ENCODE peak calls at places on chromosome 21, in seven cellular contexts. H is GM12865, Z is HFF-Myc, D is IMR-90, B is right lobe of liver, W is NB4, E is endodermal cell. K is an unnamed sample.

GRCh38 chr21:38805282-38806152 is at the start of gene ETS2:
- DNase-seq in H (peak), Z (peak), D (peak), B (peak), W (peak), E (peak), K (peak)

GRCh38 chr21:14766241-14766640 is 220.1 kb upstream of the SAMSN1 start:
- DNase-seq in H (no peak), Z (no peak), D (no peak), B (no peak), W (no peak), E (peak), K (no peak)

GRCh38 chr21:20276954-20277353 is 721.3 kb upstream of the NCAM2 start:
- DNase-seq in H (no peak), Z (no peak), D (no peak), B (no peak), W (no peak), E (no peak), K (no peak)

GRCh38 chr21:43307677-43308070 is 119.3 kb downstream of the SIK1 start:
- DNase-seq in H (peak), Z (no peak), D (no peak), B (peak), W (no peak), E (no peak), K (no peak)

GRCh38 chr21:38181101-38181500 is 75.7 kb upstream of the KCNJ15 start:
- DNase-seq in H (no peak), Z (peak), D (no peak), B (no peak), W (no peak), E (no peak), K (no peak)

GRCh38 chr21:33492571-33492970 is 1.1 kb upstream of the DNAJC28 start:
- DNase-seq in H (no peak), Z (no peak), D (peak), B (no peak), W (peak), E (no peak), K (no peak)

GRCh38 chr21:43917515-43918384 is 52.7 kb downstream of the AGPAT3 start:
- DNase-seq in H (peak), Z (no peak), D (no peak), B (peak), W (no peak), E (no peak), K (no peak)

GRCh38 chr21:42829954-42830353 is 49.4 kb downstream of the WDR4 start:
- DNase-seq in H (no peak), Z (no peak), D (no peak), B (no peak), W (no peak), E (no peak), K (no peak)

GRCh38 chr21:38813554-38813953 is 7.8 kb downstream of the ETS2 start:
- DNase-seq in H (no peak), Z (no peak), D (no peak), B (no peak), W (no peak), E (no peak), K (no peak)

GRCh38 chr21:33976082-33976979 is 60.7 kb upstream of the ATP5PO start:
- DNase-seq in H (peak), Z (peak), D (peak), B (no peak), W (peak), E (no peak), K (peak)

GRCh38 chr21:38249256-38249655 is 7.5 kb upstream of the KCNJ15 start:
- DNase-seq in H (peak), Z (no peak), D (no peak), B (no peak), W (no peak), E (no peak), K (no peak)

GRCh38 chr21:36199021-36199420 is 42.4 kb downstream of the DOP1B start:
- DNase-seq in H (no peak), Z (no peak), D (no peak), B (no peak), W (no peak), E (no peak), K (no peak)

GRCh38 chr21:35924714-35925301 is 135.5 kb downstream of the SETD4 start:
- DNase-seq in H (no peak), Z (no peak), D (peak), B (no peak), W (peak), E (no peak), K (peak)

GRCh38 chr21:29343517-29343916 is 44.8 kb downstream of the BACH1 start:
- DNase-seq in H (no peak), Z (no peak), D (peak), B (no peak), W (no peak), E (no peak), K (peak)

GRCh38 chr21:15289896-15290841 is 225.4 kb upstream of the NRIP1 start:
- DNase-seq in H (peak), Z (no peak), D (no peak), B (no peak), W (no peak), E (peak), K (no peak)

GRCh38 chr21:33425825-33426224 is 22.6 kb downstream of the IFNGR2 start:
- DNase-seq in H (no peak), Z (no peak), D (peak), B (no peak), W (no peak), E (no peak), K (no peak)

GRCh38 chr21:39208624-39209333 is 25.5 kb upstream of the PSMG1 start:
- DNase-seq in H (no peak), Z (no peak), D (peak), B (no peak), W (peak), E (no peak), K (no peak)

GRCh38 chr21:33817663-33818433 is 97.8 kb downstream of the ATP5PO start:
- DNase-seq in H (no peak), Z (no peak), D (no peak), B (no peak), W (peak), E (no peak), K (no peak)

GRCh38 chr21:14968029-14968428 is 96.8 kb downstream of the NRIP1 start:
- DNase-seq in H (no peak), Z (no peak), D (no peak), B (no peak), W (no peak), E (no peak), K (no peak)

GRCh38 chr21:34974162-34974981 is 74.7 kb downstream of the RUNX1 start:
- DNase-seq in H (peak), Z (no peak), D (peak), B (peak), W (no peak), E (no peak), K (no peak)

GRCh38 chr21:25938673-25939395 is 204.1 kb downstream of the GABPA start:
- DNase-seq in H (peak), Z (no peak), D (no peak), B (no peak), W (no peak), E (no peak), K (no peak)

GRCh38 chr21:17690078-17690494 is 77.4 kb upstream of the BTG3 start:
- DNase-seq in H (no peak), Z (no peak), D (no peak), B (no peak), W (no peak), E (no peak), K (no peak)

GRCh38 chr21:43966946-43967512 is 45.1 kb upstream of the TRAPPC10 start:
- DNase-seq in H (no peak), Z (no peak), D (no peak), B (no peak), W (no peak), E (no peak), K (no peak)

GRCh38 chr21:38832664-38833063 is 26.9 kb downstream of the ETS2 start:
- DNase-seq in H (no peak), Z (no peak), D (no peak), B (no peak), W (no peak), E (no peak), K (no peak)

GRCh38 chr21:32878654-32879053 is 107.1 kb upstream of the PAXBP1 start:
- DNase-seq in H (no peak), Z (no peak), D (no peak), B (no peak), W (peak), E (no peak), K (no peak)

GRCh38 chr21:21247441-21247840 is 249.2 kb downstream of the NCAM2 start:
- DNase-seq in H (no peak), Z (no peak), D (peak), B (no peak), W (no peak), E (no peak), K (no peak)

GRCh38 chr21:41615613-41616012 is 107.7 kb upstream of the TMPRSS2 start:
- DNase-seq in H (no peak), Z (peak), D (peak), B (no peak), W (no peak), E (no peak), K (peak)

GRCh38 chr21:30234643-30235042 is 18.7 kb upstream of the CLDN8 start:
- DNase-seq in H (no peak), Z (peak), D (no peak), B (no peak), W (no peak), E (no peak), K (no peak)

GRCh38 chr21:18493420-18493819 is 89.8 kb upstream of the TMPRSS15 start:
- DNase-seq in H (no peak), Z (no peak), D (no peak), B (no peak), W (no peak), E (no peak), K (peak)

GRCh38 chr21:32578107-32578691 is 7.1 kb downstream of the TCP10L start:
- DNase-seq in H (no peak), Z (no peak), D (peak), B (no peak), W (peak), E (peak), K (no peak)

GRCh38 chr21:36710729-36711048 is 11.8 kb downstream of the SIM2 start:
- DNase-seq in H (no peak), Z (no peak), D (no peak), B (no peak), W (peak), E (peak), K (no peak)

GRCh38 chr21:34189506-34189905 is 116.1 kb downstream of the MRPS6 start:
- DNase-seq in H (no peak), Z (no peak), D (no peak), B (no peak), W (peak), E (no peak), K (no peak)

GRCh38 chr21:35911412-35912191 is 148.7 kb downstream of the SETD4 start:
- DNase-seq in H (no peak), Z (no peak), D (no peak), B (no peak), W (no peak), E (no peak), K (no peak)

GRCh38 chr21:44423312-44423821 is 31.9 kb upstream of the LRRC3 start:
- DNase-seq in H (peak), Z (no peak), D (no peak), B (peak), W (no peak), E (peak), K (no peak)

GRCh38 chr21:28091500-28091899 is 901.2 kb downstream of the LTN1 start:
- DNase-seq in H (no peak), Z (no peak), D (no peak), B (no peak), W (no peak), E (no peak), K (no peak)

GRCh38 chr21:39004776-39005605 is 178.3 kb downstream of the PSMG1 start:
- DNase-seq in H (no peak), Z (no peak), D (peak), B (peak), W (peak), E (peak), K (no peak)

GRCh38 chr21:43840259-43840658 is 24.8 kb upstream of the AGPAT3 start:
- DNase-seq in H (no peak), Z (no peak), D (no peak), B (no peak), W (no peak), E (no peak), K (no peak)

GRCh38 chr21:42861311-42862122 is 17.8 kb downstream of the WDR4 start:
- DNase-seq in H (no peak), Z (no peak), D (no peak), B (no peak), W (no peak), E (peak), K (no peak)

GRCh38 chr21:43874085-43874785 is 9.2 kb downstream of the AGPAT3 start:
- DNase-seq in H (no peak), Z (no peak), D (no peak), B (no peak), W (no peak), E (no peak), K (no peak)

GRCh38 chr21:31557421-31557955 is 102.0 kb upstream of the SOD1 start:
- DNase-seq in H (no peak), Z (no peak), D (no peak), B (no peak), W (no peak), E (peak), K (no peak)

GRCh38 chr21:31555741-31556191 is 103.7 kb upstream of the SOD1 start:
- DNase-seq in H (no peak), Z (no peak), D (no peak), B (no peak), W (no peak), E (peak), K (no peak)

GRCh38 chr21:31557956-31558838 is 101.3 kb upstream of the SOD1 start:
- DNase-seq in H (no peak), Z (no peak), D (no peak), B (peak), W (no peak), E (peak), K (no peak)

GRCh38 chr21:31554511-31555022 is 104.9 kb upstream of the SOD1 start:
- DNase-seq in H (peak), Z (no peak), D (peak), B (no peak), W (no peak), E (peak), K (no peak)

DNA sequence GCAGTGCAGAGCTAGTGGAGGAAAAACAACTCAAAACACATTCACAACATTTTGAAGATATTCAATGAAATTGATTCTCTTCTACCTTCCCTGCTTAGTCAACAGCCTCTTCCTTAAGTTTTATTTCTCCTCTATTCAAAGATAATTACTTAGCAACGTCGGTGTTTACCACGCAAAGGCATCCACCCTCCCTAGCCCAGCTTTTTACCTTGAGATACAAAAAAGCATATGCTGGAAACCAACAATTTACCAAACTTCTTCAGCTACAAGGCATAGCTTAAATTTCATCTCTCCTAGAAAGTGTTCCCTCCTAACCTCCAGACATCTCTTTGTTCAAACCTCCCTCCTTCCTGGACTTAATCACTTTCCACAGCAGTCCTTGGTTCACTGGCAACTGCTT is 102.8 kb upstream of the SOD1 start:
- DNase-seq in H (no peak), Z (no peak), D (no peak), B (no peak), W (no peak), E (no peak), K (no peak)
- H3K4me3 ChIP-seq in H (no peak), Z (no peak), D (no peak), B (no peak), W (no peak), E (peak), K (no peak)

DNA sequence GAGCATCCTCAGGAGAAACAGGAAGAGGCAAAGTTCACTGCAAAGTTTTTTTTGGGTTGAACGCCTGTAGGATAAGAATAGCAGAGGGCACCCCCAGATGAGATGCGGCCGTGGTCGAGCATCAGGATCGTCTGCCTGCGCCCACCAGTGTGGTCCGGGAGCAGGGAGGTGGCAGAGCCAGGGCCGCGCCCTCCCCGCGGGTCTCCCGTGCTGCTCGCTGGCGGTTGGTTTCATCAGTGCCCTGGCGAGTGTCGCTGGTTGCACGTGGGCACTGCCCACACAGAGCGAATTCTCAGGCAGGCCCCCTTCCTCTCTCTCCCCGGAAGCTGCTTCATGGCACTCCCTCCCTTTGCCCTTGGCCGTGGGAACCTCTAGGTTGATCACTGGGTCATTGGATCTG is 120.0 kb downstream of the PCBP3 start:
- DNase-seq in H (no peak), Z (no peak), D (no peak), B (no peak), W (no peak), E (no peak), K (no peak)
- TF ChIP-seq CTCF in H (no peak), Z (no peak), D (no peak), B (no peak), W (no peak), E (no peak), K (no peak)

GRCh38 chr21:16345757-16346156 is 616.0 kb downstream of the USP25 start:
- DNase-seq in H (no peak), Z (no peak), D (no peak), B (no peak), W (no peak), E (no peak), K (no peak)
- H3K4me3 ChIP-seq in H (no peak), Z (no peak), D (no peak), B (no peak), W (no peak), E (no peak), K (no peak)

DNA sequence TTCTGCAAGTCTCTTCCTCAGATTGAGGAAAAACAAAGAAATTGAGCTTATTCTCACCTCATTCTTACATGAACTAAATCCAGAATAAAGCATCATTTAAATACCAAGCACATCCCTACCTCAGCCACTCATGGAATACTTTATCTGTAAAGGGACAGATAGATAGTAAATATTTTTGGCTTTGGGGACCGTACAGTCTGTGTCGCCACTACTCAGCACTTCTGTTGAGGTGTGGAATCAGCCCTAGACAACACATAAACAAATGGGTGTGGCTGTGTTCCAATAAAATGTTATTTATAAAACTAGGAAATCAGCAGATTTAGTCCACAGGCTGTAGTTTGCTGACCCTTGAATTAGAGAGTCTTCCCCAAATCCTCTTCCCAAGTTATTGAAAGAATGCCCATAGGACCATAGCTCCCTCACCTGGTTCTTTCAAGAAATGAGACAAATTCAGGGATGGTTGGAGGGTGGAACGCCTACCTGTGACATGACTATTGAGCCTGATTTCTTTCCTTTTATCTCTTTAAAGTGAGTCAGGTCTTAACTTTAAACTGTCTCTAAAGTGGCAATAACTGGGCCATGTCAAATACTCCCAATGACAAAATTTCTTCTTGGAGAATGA is 878.5 kb downstream of the USP25 start:
- DNase-seq in H (no peak), Z (no peak), D (no peak), B (no peak), W (no peak), E (peak), K (no peak)
- TF ChIP-seq CTCF in H (no peak), Z (no peak), D (peak), B (peak), W (no peak), E (peak), K (no peak)

K was measured in AG04449.